ENCODE peak calls at places on chromosomes 11 and 22, in ten cellular contexts. U, X, R, H, J, E, S, A, V and M are unnamed samples.
A peak's percentile ranks its signal among the peaks of the same experiment; 100 is the strongest.

GRCh38 chr11:46121724-46122477 is 647 bp upstream of the PHF21A start:
- DNase-seq in U (peak; percentile 78), X (peak; percentile 87), R (peak; percentile 84), H (no peak), J (no peak), E (peak; percentile 82), S (peak; percentile 80), A (peak; percentile 96), V (peak; percentile 86), M (peak; percentile 62)

GRCh38 chr22:45251828-45252227 is 11.1 kb upstream of the KIAA0930 start:
- DNase-seq in U (no peak), X (no peak), R (no peak), H (no peak), J (no peak), E (no peak), S (no peak), A (no peak), V (no peak), M (no peak)

GRCh38 chr11:64753380-64754123 is 6.2 kb downstream of the PYGM start:
- DNase-seq in U (peak; percentile 30), X (no peak), R (no peak), H (no peak), J (no peak), E (no peak), S (peak; percentile 67), A (no peak), V (no peak), M (no peak)

GRCh38 chr11:1171985-1172728 is 14.4 kb downstream of the MUC5AC start:
- DNase-seq in U (no peak), X (no peak), R (no peak), H (no peak), J (no peak), E (no peak), S (no peak), A (no peak), V (no peak), M (no peak)

GRCh38 chr11:11640996-11641395 is 19.2 kb upstream of the GALNT18 start:
- DNase-seq in U (no peak), X (no peak), R (no peak), H (no peak), J (no peak), E (no peak), S (no peak), A (no peak), V (no peak), M (no peak)

GRCh38 chr22:41983516-41983915 is 14.3 kb downstream of the SEPTIN3 start:
- DNase-seq in U (no peak), X (no peak), R (no peak), H (no peak), J (peak; percentile 48), E (no peak), S (no peak), A (no peak), V (no peak), M (no peak)

GRCh38 chr22:43385770-43386641 is 25.8 kb upstream of the MPPED1 start:
- DNase-seq in U (peak; percentile 79), X (peak; percentile 32), R (peak; percentile 76), H (peak; percentile 63), J (no peak), E (peak; percentile 82), S (peak; percentile 89), A (peak; percentile 72), V (peak; percentile 81), M (peak; percentile 85)

GRCh38 chr11:113475160-113475761 is at the start of gene DRD2:
- DNase-seq in U (no peak), X (no peak), R (peak; percentile 16), H (no peak), J (no peak), E (no peak), S (peak; percentile 50), A (no peak), V (no peak), M (no peak)

GRCh38 chr11:1837171-1838076 is 1.4 kb upstream of the TNNI2 start:
- DNase-seq in U (no peak), X (no peak), R (peak; percentile 71), H (peak; percentile 76), J (no peak), E (peak; percentile 75), S (peak; percentile 82), A (peak; percentile 59), V (peak; percentile 90), M (peak; percentile 95)

GRCh38 chr11:95108159-95108611 is 18.5 kb downstream of the ENDOD1 start:
- DNase-seq in U (peak; percentile 74), X (no peak), R (peak; percentile 24), H (no peak), J (no peak), E (peak; percentile 40), S (no peak), A (peak; percentile 11), V (peak; percentile 37), M (no peak)

GRCh38 chr11:72578991-72579815 is 95.0 kb downstream of the PDE2A start:
- DNase-seq in U (no peak), X (no peak), R (no peak), H (no peak), J (no peak), E (no peak), S (no peak), A (no peak), V (no peak), M (no peak)

GRCh38 chr22:19809741-19810140 is 44.9 kb downstream of the GNB1L start:
- DNase-seq in U (no peak), X (no peak), R (no peak), H (no peak), J (no peak), E (no peak), S (no peak), A (no peak), V (no peak), M (no peak)

GRCh38 chr11:64084962-64085710 is 49.4 kb downstream of the FLRT1 start:
- DNase-seq in U (no peak), X (no peak), R (peak; percentile 90), H (no peak), J (no peak), E (no peak), S (no peak), A (peak; percentile 49), V (no peak), M (no peak)

GRCh38 chr11:120629407-120629806 is 117.9 kb downstream of the GRIK4 start:
- DNase-seq in U (no peak), X (no peak), R (no peak), H (no peak), J (no peak), E (no peak), S (peak; percentile 74), A (no peak), V (no peak), M (no peak)

GRCh38 chr11:120634706-120635105 is 123.2 kb downstream of the GRIK4 start:
- DNase-seq in U (no peak), X (no peak), R (no peak), H (no peak), J (no peak), E (no peak), S (no peak), A (no peak), V (no peak), M (no peak)

GRCh38 chr11:120633630-120634374 is 122.3 kb downstream of the GRIK4 start:
- DNase-seq in U (no peak), X (no peak), R (no peak), H (no peak), J (no peak), E (no peak), S (no peak), A (no peak), V (no peak), M (no peak)

GRCh38 chr11:120630100-120630499 is 118.6 kb downstream of the GRIK4 start:
- DNase-seq in U (no peak), X (no peak), R (no peak), H (no peak), J (no peak), E (no peak), S (no peak), A (no peak), V (no peak), M (no peak)

GRCh38 chr11:120632579-120632978 is 121.0 kb downstream of the GRIK4 start:
- DNase-seq in U (no peak), X (no peak), R (no peak), H (no peak), J (no peak), E (no peak), S (no peak), A (peak; percentile 7), V (no peak), M (peak; percentile 59)
- TF ChIP-seq CTCF in U (no peak), X (no peak), R (no peak), H (no peak), J (peak; percentile 7), E (no peak), S (peak; percentile 53), A (no peak), V (no peak), M (no peak)

DNA sequence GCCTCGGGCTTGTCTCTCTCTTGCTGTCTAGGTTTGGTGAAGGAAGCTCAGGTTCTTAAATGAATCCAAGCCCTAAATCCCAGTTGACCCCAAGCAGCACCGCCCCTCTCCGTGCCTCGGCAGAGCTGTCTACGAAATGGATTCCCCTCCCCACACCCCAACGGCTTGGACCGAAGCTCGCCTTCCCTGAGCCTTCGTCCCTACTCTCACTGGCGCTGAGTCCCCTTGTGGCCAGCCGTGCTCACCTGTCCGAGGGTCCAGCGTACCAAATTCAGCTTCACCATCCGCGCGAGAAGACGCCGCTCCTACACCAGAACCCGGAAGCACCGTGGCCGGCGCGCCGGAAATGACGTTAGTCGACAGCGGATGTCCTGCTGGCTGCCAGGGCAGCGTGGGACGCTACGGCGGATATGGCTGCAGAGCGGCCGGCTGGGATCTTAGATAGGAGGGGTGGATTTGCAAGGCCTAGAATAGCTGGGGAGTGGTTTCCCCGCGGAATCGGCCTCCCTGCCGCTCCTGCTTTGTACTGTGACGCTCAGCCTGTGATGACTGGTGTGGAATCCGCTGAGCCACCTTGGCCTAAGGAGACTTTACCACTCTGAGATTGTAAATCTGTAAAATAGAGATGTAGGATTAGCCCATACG is at the start of gene TFIP11:
- DNase-seq in U (peak; percentile 96), X (peak; percentile 87), R (peak; percentile 97), H (peak; percentile 89), J (peak; percentile 36), E (peak; percentile 97), S (peak; percentile 97), A (peak; percentile 88), V (peak; percentile 91), M (peak; percentile 92)
- TF ChIP-seq CTCF in U (no peak), X (no peak), R (no peak), H (no peak), J (peak; percentile 15), E (no peak), S (peak; percentile 48), A (no peak), V (no peak), M (no peak)

GRCh38 chr11:9260182-9261146 is 4.7 kb downstream of the DENND5A start:
- DNase-seq in U (no peak), X (no peak), R (no peak), H (no peak), J (no peak), E (no peak), S (no peak), A (no peak), V (no peak), M (no peak)
- TF ChIP-seq CTCF in U (peak; percentile 36), X (no peak), R (no peak), H (no peak), J (peak; percentile 35), E (no peak), S (peak; percentile 55), A (peak; percentile 45), V (no peak), M (no peak)

DNA sequence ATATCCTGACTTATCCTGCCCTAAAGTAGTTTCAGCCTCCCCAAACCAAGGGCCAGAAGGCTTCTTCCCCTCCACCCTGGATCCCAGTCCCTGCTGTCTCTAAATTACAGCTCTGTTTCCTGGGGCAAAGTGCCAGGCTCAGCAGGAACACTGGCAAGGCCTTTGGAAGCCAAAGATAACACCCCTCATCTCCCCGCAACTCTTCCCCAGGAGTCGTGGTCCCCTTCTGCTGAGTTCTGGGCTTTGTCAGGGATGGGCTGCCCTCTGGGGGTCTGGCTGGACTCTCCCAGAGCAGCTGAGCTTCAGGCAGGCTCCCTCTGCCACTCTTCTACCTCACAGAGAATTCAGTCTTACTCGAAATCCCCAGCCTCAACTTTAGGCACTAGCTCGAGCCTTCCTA is 53.8 kb upstream of the AMPD3 start:
- DNase-seq in U (no peak), X (no peak), R (no peak), H (no peak), J (no peak), E (peak; percentile 62), S (no peak), A (no peak), V (no peak), M (no peak)
- TF ChIP-seq CTCF in U (no peak), X (no peak), R (no peak), H (no peak), J (no peak), E (no peak), S (peak; percentile 20), A (no peak), V (no peak), M (no peak)